ENCODE peak calls at places on chromosomes 1 and 21, in six cellular contexts. One of them, this sample, is unnamed.

GRCh38 chr1:112501810-112502641 is 6.7 kb upstream of the WNT2B start:
- DNase-seq in heart left ventricle: peak
- DNase-seq in K562: peak
- DNase-seq in ovary: peak
- DNase-seq in suprapubic skin: peak
- DNase-seq in HCT116: no peak
- DNase-seq in this sample: peak

GRCh38 chr21:29387598-29387997 is 88.9 kb downstream of the BACH1 start:
- DNase-seq in heart left ventricle: no peak
- DNase-seq in K562: no peak
- DNase-seq in ovary: no peak
- DNase-seq in suprapubic skin: no peak
- DNase-seq in HCT116: no peak
- DNase-seq in this sample: no peak

GRCh38 chr21:32764186-32764585 is 7.4 kb downstream of the PAXBP1 start:
- DNase-seq in heart left ventricle: no peak
- DNase-seq in K562: no peak
- DNase-seq in ovary: no peak
- DNase-seq in suprapubic skin: no peak
- DNase-seq in HCT116: no peak
- DNase-seq in this sample: no peak

GRCh38 chr1:172145656-172146055 is 274.8 kb upstream of the C1orf105 start:
- DNase-seq in heart left ventricle: no peak
- DNase-seq in K562: no peak
- DNase-seq in ovary: no peak
- DNase-seq in suprapubic skin: no peak
- DNase-seq in HCT116: no peak
- DNase-seq in this sample: no peak

GRCh38 chr1:180156201-180156600 is 1.5 kb downstream of the QSOX1 start:
- DNase-seq in heart left ventricle: no peak
- DNase-seq in K562: no peak
- DNase-seq in ovary: no peak
- DNase-seq in suprapubic skin: no peak
- DNase-seq in HCT116: no peak
- DNase-seq in this sample: no peak

GRCh38 chr1:226060976-226061792 is 1.3 kb upstream of the H3-3A start:
- DNase-seq in heart left ventricle: no peak
- DNase-seq in K562: no peak
- DNase-seq in ovary: no peak
- DNase-seq in suprapubic skin: no peak
- DNase-seq in HCT116: no peak
- DNase-seq in this sample: no peak

GRCh38 chr1:113981962-113982931 is 3.0 kb downstream of the OLFML3 start:
- DNase-seq in heart left ventricle: peak
- DNase-seq in K562: no peak
- DNase-seq in ovary: peak
- DNase-seq in suprapubic skin: peak
- DNase-seq in HCT116: no peak
- DNase-seq in this sample: peak

GRCh38 chr1:237152506-237153335 is 110.7 kb downstream of the RYR2 start:
- DNase-seq in heart left ventricle: no peak
- DNase-seq in K562: no peak
- DNase-seq in ovary: no peak
- DNase-seq in suprapubic skin: no peak
- DNase-seq in HCT116: no peak
- DNase-seq in this sample: no peak

GRCh38 chr1:22717038-22717758 is 6.6 kb downstream of the EPHB2 start:
- DNase-seq in heart left ventricle: no peak
- DNase-seq in K562: no peak
- DNase-seq in ovary: no peak
- DNase-seq in suprapubic skin: no peak
- DNase-seq in HCT116: no peak
- DNase-seq in this sample: no peak

GRCh38 chr1:113899101-113899500 is 5.5 kb downstream of the AP4B1 start:
- DNase-seq in heart left ventricle: no peak
- DNase-seq in K562: no peak
- DNase-seq in ovary: no peak
- DNase-seq in suprapubic skin: no peak
- DNase-seq in HCT116: no peak
- DNase-seq in this sample: no peak

GRCh38 chr1:146036990-146037646 is 15.6 kb upstream of the HJV start:
- DNase-seq in heart left ventricle: peak
- DNase-seq in K562: peak
- DNase-seq in ovary: peak
- DNase-seq in suprapubic skin: peak
- DNase-seq in HCT116: peak
- DNase-seq in this sample: peak

GRCh38 chr1:57719274-57719673 is 295.4 kb upstream of the DAB1 start:
- DNase-seq in heart left ventricle: no peak
- DNase-seq in K562: no peak
- DNase-seq in ovary: no peak
- DNase-seq in suprapubic skin: no peak
- DNase-seq in HCT116: no peak
- DNase-seq in this sample: no peak

GRCh38 chr1:42730002-42730401 is 10.0 kb downstream of the CLDN19 start:
- DNase-seq in heart left ventricle: no peak
- DNase-seq in K562: no peak
- DNase-seq in ovary: no peak
- DNase-seq in suprapubic skin: peak
- DNase-seq in HCT116: no peak
- DNase-seq in this sample: no peak

GRCh38 chr1:19067187-19067911 is 110.9 kb upstream of the IFFO2 start:
- DNase-seq in heart left ventricle: no peak
- DNase-seq in K562: no peak
- DNase-seq in ovary: peak
- DNase-seq in suprapubic skin: no peak
- DNase-seq in HCT116: no peak
- DNase-seq in this sample: no peak

GRCh38 chr1:94009304-94009703 is 100.1 kb upstream of the GCLM start:
- DNase-seq in heart left ventricle: no peak
- DNase-seq in K562: no peak
- DNase-seq in ovary: no peak
- DNase-seq in suprapubic skin: no peak
- DNase-seq in HCT116: no peak
- DNase-seq in this sample: no peak

GRCh38 chr21:33262921-33263320 is 3.2 kb upstream of the IL10RB start:
- DNase-seq in heart left ventricle: no peak
- DNase-seq in K562: no peak
- DNase-seq in ovary: no peak
- DNase-seq in suprapubic skin: no peak
- DNase-seq in HCT116: no peak
- DNase-seq in this sample: no peak

GRCh38 chr1:159172599-159173291 is 1.3 kb downstream of the CADM3 start:
- DNase-seq in heart left ventricle: peak
- DNase-seq in K562: no peak
- DNase-seq in ovary: no peak
- DNase-seq in suprapubic skin: peak
- DNase-seq in HCT116: no peak
- DNase-seq in this sample: no peak

GRCh38 chr21:25577765-25578069 is 29.6 kb downstream of the MRPL39 start:
- DNase-seq in heart left ventricle: no peak
- DNase-seq in K562: no peak
- DNase-seq in ovary: no peak
- DNase-seq in suprapubic skin: no peak
- DNase-seq in HCT116: no peak
- DNase-seq in this sample: no peak
- TF ChIP-seq POLR2A in heart left ventricle: no peak
- TF ChIP-seq POLR2A in K562: no peak
- TF ChIP-seq POLR2A in ovary: no peak
- TF ChIP-seq POLR2A in suprapubic skin: no peak
- TF ChIP-seq POLR2A in HCT116: no peak
- TF ChIP-seq POLR2A in this sample: no peak

GRCh38 chr1:156295391-156295947 is at the start of gene GLMP:
- DNase-seq in heart left ventricle: peak
- DNase-seq in K562: peak
- DNase-seq in ovary: peak
- DNase-seq in suprapubic skin: no peak
- DNase-seq in HCT116: peak
- DNase-seq in this sample: peak
- H3K4me3 ChIP-seq in heart left ventricle: peak
- H3K4me3 ChIP-seq in K562: peak
- H3K4me3 ChIP-seq in ovary: peak
- H3K4me3 ChIP-seq in suprapubic skin: peak
- H3K4me3 ChIP-seq in HCT116: peak
- H3K4me3 ChIP-seq in this sample: peak

GRCh38 chr1:182101415-182102041 is 40.0 kb upstream of the ZNF648 start:
- DNase-seq in heart left ventricle: no peak
- DNase-seq in K562: no peak
- DNase-seq in ovary: no peak
- DNase-seq in suprapubic skin: no peak
- DNase-seq in HCT116: peak
- DNase-seq in this sample: no peak
- TF ChIP-seq POLR2A in heart left ventricle: no peak
- TF ChIP-seq POLR2A in K562: no peak
- TF ChIP-seq POLR2A in ovary: no peak
- TF ChIP-seq POLR2A in suprapubic skin: no peak
- TF ChIP-seq POLR2A in HCT116: no peak
- TF ChIP-seq POLR2A in this sample: no peak

DNA sequence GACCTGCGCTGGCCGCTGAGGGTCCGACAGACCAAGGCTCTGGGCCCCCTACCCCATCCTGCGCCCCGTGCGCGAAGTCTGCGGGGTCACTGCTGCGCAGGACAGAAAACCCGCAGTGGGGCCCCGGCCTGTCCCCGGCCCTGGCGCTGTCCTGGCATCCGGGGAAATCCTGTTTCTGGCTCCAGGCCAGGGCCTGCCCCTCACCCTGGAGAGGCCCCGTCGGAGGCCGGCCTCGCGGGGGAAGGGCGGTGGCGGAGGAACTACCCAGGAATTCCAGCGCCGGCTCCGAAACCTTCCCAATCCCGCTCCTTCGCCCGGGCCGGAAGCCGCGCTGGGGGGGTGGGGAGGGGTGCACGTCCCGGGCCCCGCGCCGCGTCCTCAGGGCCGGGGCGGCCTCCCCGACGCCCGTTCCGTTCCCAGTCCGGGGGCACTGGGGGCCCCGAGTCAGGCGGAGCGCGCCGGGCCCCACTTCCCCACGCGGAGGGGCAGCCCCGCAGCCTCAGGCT is 77.0 kb downstream of the MORN1 start:
- DNase-seq in heart left ventricle: peak
- DNase-seq in K562: no peak
- DNase-seq in ovary: peak
- DNase-seq in suprapubic skin: no peak
- DNase-seq in HCT116: no peak
- DNase-seq in this sample: peak
- H3K4me3 ChIP-seq in heart left ventricle: peak
- H3K4me3 ChIP-seq in K562: peak
- H3K4me3 ChIP-seq in ovary: peak
- H3K4me3 ChIP-seq in suprapubic skin: peak
- H3K4me3 ChIP-seq in HCT116: peak
- H3K4me3 ChIP-seq in this sample: peak

GRCh38 chr1:34779526-34779925 is 1.5 kb upstream of the GJB3 start:
- DNase-seq in heart left ventricle: no peak
- DNase-seq in K562: no peak
- DNase-seq in ovary: no peak
- DNase-seq in suprapubic skin: peak
- DNase-seq in HCT116: peak
- DNase-seq in this sample: no peak

GRCh38 chr1:34779962-34780361 is 1.1 kb upstream of the GJB3 start:
- DNase-seq in heart left ventricle: no peak
- DNase-seq in K562: no peak
- DNase-seq in ovary: no peak
- DNase-seq in suprapubic skin: peak
- DNase-seq in HCT116: no peak
- DNase-seq in this sample: no peak

GRCh38 chr1:34781071-34781843 is at the start of gene GJB3:
- DNase-seq in heart left ventricle: no peak
- DNase-seq in K562: peak
- DNase-seq in ovary: no peak
- DNase-seq in suprapubic skin: peak
- DNase-seq in HCT116: no peak
- DNase-seq in this sample: no peak

GRCh38 chr1:34780528-34780927 is 486 bp upstream of the GJB3 start:
- DNase-seq in heart left ventricle: no peak
- DNase-seq in K562: no peak
- DNase-seq in ovary: no peak
- DNase-seq in suprapubic skin: peak
- DNase-seq in HCT116: no peak
- DNase-seq in this sample: no peak

DNA sequence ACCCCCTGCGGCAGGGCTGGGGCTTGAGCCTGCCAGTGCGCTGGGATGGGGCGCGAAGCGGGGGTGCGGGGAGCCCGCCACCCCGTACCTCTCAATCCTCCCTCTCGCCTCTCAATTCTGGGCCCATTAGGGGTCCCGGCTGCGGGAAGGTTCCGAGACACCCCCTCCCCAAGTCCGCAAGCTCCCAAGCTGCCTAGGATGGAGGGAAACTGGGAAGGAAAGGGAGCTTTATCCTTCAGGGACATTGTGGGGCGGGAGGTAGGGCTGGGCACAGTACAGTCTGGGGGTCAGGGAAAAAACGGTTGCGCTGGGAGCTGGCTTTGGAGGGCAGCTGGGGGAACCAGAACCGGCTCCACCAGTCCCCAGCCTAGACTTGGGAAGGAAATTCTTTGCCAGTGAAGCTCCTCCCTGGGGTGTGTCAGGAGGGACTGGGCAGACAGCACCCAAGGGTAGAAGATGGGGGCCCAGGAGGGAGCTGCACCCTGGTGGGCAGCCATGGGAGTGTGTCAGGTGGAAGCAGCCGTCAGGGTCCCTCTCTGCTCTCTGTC is 904 bp downstream of the GJB3 start:
- DNase-seq in heart left ventricle: no peak
- DNase-seq in K562: no peak
- DNase-seq in ovary: no peak
- DNase-seq in suprapubic skin: peak
- DNase-seq in HCT116: no peak
- DNase-seq in this sample: no peak
- TF ChIP-seq POLR2A in heart left ventricle: no peak
- TF ChIP-seq POLR2A in K562: no peak
- TF ChIP-seq POLR2A in ovary: no peak
- TF ChIP-seq POLR2A in suprapubic skin: no peak
- TF ChIP-seq POLR2A in HCT116: no peak
- TF ChIP-seq POLR2A in this sample: no peak

GRCh38 chr1:108527837-108528236 is 32.1 kb upstream of the EEIG2 start:
- DNase-seq in heart left ventricle: no peak
- DNase-seq in K562: no peak
- DNase-seq in ovary: no peak
- DNase-seq in suprapubic skin: no peak
- DNase-seq in HCT116: no peak
- DNase-seq in this sample: no peak
- H3K4me3 ChIP-seq in heart left ventricle: no peak
- H3K4me3 ChIP-seq in K562: no peak
- H3K4me3 ChIP-seq in ovary: no peak
- H3K4me3 ChIP-seq in suprapubic skin: no peak
- H3K4me3 ChIP-seq in HCT116: no peak
- H3K4me3 ChIP-seq in this sample: no peak

GRCh38 chr1:246724001-246724724 is at the start of gene SCCPDH:
- DNase-seq in heart left ventricle: peak
- DNase-seq in K562: peak
- DNase-seq in ovary: peak
- DNase-seq in suprapubic skin: peak
- DNase-seq in HCT116: no peak
- DNase-seq in this sample: peak
- TF ChIP-seq POLR2A in heart left ventricle: no peak
- TF ChIP-seq POLR2A in K562: peak
- TF ChIP-seq POLR2A in ovary: no peak
- TF ChIP-seq POLR2A in suprapubic skin: no peak
- TF ChIP-seq POLR2A in HCT116: no peak
- TF ChIP-seq POLR2A in this sample: peak